ENCODE peak calls at places on chromosomes 4 and X, in seven cellular contexts. P, U, S, F, X, E and K are unnamed samples.

GRCh38 chr4:112604590-112604989 is 32.1 kb downstream of the ZGRF1 start:
- DNase-seq in X (peak), E (peak), F (peak), S (no peak), U (peak), P (no peak), K (no peak)

GRCh38 chr4:176193126-176193525 is 2.3 kb downstream of the SPATA4 start:
- DNase-seq in P (no peak), E (no peak), S (no peak), X (no peak), U (no peak), F (no peak), K (no peak)

GRCh38 chr4:179595671-179596410 is 2153.6 kb upstream of the AGA start:
- DNase-seq in X (no peak), E (no peak), U (no peak), S (no peak), F (peak), P (no peak), K (no peak)

GRCh38 chrX:137352101-137352660 is 213.7 kb upstream of the ZIC3 start:
- DNase-seq in E (no peak), X (peak), P (no peak), S (no peak), U (no peak), F (no peak), K (no peak)

GRCh38 chrX:109475174-109475891 is 6.6 kb downstream of the GUCY2F start:
- DNase-seq in U (no peak), E (peak), P (peak), F (peak), X (peak), S (no peak), K (no peak)

GRCh38 chrX:124502144-124502543 is 155.8 kb downstream of the SH2D1A start:
- DNase-seq in U (no peak), P (no peak), X (no peak), F (no peak), E (no peak), S (no peak), K (no peak)

GRCh38 chr4:3312362-3312761 is 19.5 kb downstream of the RGS12 start:
- DNase-seq in E (no peak), F (no peak), P (peak), U (no peak), X (no peak), S (no peak), K (no peak)

GRCh38 chr4:36244257-36245084 is at the start of gene ARAP2:
- DNase-seq in X (peak), E (peak), F (no peak), P (peak), S (peak), U (peak), K (peak)

GRCh38 chr4:79917246-79917645 is 155.8 kb downstream of the ANTXR2 start:
- DNase-seq in P (peak), U (peak), X (peak), E (no peak), F (peak), S (no peak), K (no peak)

GRCh38 chrX:74526786-74527185 is 87.6 kb downstream of the RLIM start:
- DNase-seq in S (no peak), X (no peak), P (no peak), U (no peak), F (no peak), E (no peak), K (no peak)

GRCh38 chr4:170853422-170854021 is 763.8 kb upstream of the AADAT start:
- DNase-seq in P (peak), U (no peak), X (peak), E (peak), S (peak), F (peak), K (no peak)

GRCh38 chrX:46279214-46279924 is 265.9 kb downstream of the ZNF674 start:
- DNase-seq in P (no peak), X (no peak), E (no peak), F (peak), U (no peak), S (no peak), K (no peak)